ENCODE peak calls at places on chromosomes 13 and 19, in seven cellular contexts. T is right cardiac atrium; S is activated CD8-positive, alpha-beta T cell treated with anti-CD3 and anti-CD28 coated beads, Interleukin-2, amount 10 ng/mL, durations not matched to agents 7 days and 5 days; N is Panc1; O is natural killer cell treated with Interleukin-12 subunit alpha and Interleukin-12 subunit beta and Interleukin-15 and Interleukin-18, amount 100 ng/mL, for 72 hours; B is Right ventricle myocardium superior; P is Right ventricle myocardium inferior. Z is an unnamed sample.

GRCh38 chr19:7657047-7657779 is 11.6 kb upstream of the RETN start:
- ATAC-seq in N (no peak), S (peak), T (peak), P (peak), O (peak), B (peak), Z (peak)

GRCh38 chr13:28817204-28817603 is 2.9 kb upstream of the MTUS2 start:
- ATAC-seq in O (no peak), T (no peak), B (no peak), S (no peak), P (no peak), N (no peak), Z (no peak)

GRCh38 chr19:55086730-55087541 is 11.3 kb downstream of the EPS8L1 start:
- ATAC-seq in O (peak), T (peak), N (no peak), P (peak), B (peak), S (peak), Z (peak)

GRCh38 chr13:73496711-73497110 is 437.9 kb downstream of the KLF5 start:
- ATAC-seq in B (no peak), N (no peak), P (no peak), S (no peak), T (no peak), O (no peak), Z (no peak)

GRCh38 chr19:4362038-4362828 is 18.9 kb downstream of the MPND start:
- ATAC-seq in T (no peak), B (no peak), S (no peak), P (no peak), N (no peak), O (no peak), Z (no peak)

GRCh38 chr13:112963641-112964040 is 5.4 kb upstream of the MCF2L start:
- ATAC-seq in O (no peak), N (no peak), T (no peak), S (no peak), P (no peak), B (no peak), Z (no peak)

GRCh38 chr13:99018418-99019180 is 40.7 kb upstream of the DOCK9 start:
- ATAC-seq in O (no peak), P (no peak), T (no peak), S (no peak), B (no peak), N (no peak), Z (no peak)

GRCh38 chr13:65339236-65339635 is 1890.9 kb downstream of the PCDH9 start:
- ATAC-seq in B (no peak), O (no peak), N (no peak), S (no peak), P (no peak), T (no peak), Z (no peak)

GRCh38 chr13:97344250-97345175 is 89.5 kb upstream of the RAP2A start:
- ATAC-seq in B (peak), S (peak), N (peak), P (peak), O (no peak), T (peak), Z (peak)

GRCh38 chr19:39038098-39038497 is 5.7 kb upstream of the FBXO27 start:
- ATAC-seq in B (no peak), T (peak), P (no peak), O (no peak), N (peak), S (no peak), Z (no peak)

Z was measured in gastroesophageal sphincter.